ENCODE peak calls at places on chromosomes 2 and 18, in ten cellular contexts. M is IMR-90, T is stomach, Z is heart left ventricle, P is suprapubic skin, C is body of pancreas, U is A549, X is gastrocnemius medialis, W is thyroid gland, A is breast epithelium. J is an unnamed sample.

GRCh38 chr2:12457831-12458230 is 258.9 kb upstream of the TRIB2 start:
- DNase-seq in A (no peak), W (peak; percentile 61), Z (no peak), C (no peak), P (no peak), T (no peak), U (no peak), M (peak; percentile 54), X (no peak), J (no peak)

GRCh38 chr18:10564975-10565773 is 39.3 kb downstream of the NAPG start:
- DNase-seq in T (no peak), U (no peak), A (no peak), C (no peak), P (no peak), X (no peak), Z (no peak), W (no peak), M (no peak), J (no peak)

GRCh38 chr2:98063289-98063688 is 23.7 kb upstream of the VWA3B start:
- DNase-seq in P (no peak), C (no peak), Z (no peak), T (no peak), A (no peak), X (no peak), U (no peak), W (no peak), M (no peak), J (no peak)

GRCh38 chr2:17558053-17558452 is 17.6 kb downstream of the VSNL1 start:
- DNase-seq in Z (no peak), A (no peak), X (no peak), W (no peak), P (no peak), T (no peak), U (no peak), M (no peak), C (no peak), J (no peak)

GRCh38 chr2:236748801-236749200 is 179.2 kb downstream of the ACKR3 start:
- DNase-seq in X (peak; percentile 27), A (no peak), P (no peak), C (no peak), Z (peak; percentile 46), M (no peak), T (peak; percentile 58), U (no peak), W (peak; percentile 92), J (peak; percentile 44)

GRCh38 chr18:76643996-76644395 is 149.0 kb upstream of the ZNF516 start:
- DNase-seq in X (no peak), W (no peak), U (no peak), A (no peak), M (no peak), T (no peak), Z (no peak), C (no peak), P (no peak), J (no peak)

GRCh38 chr18:58195278-58195721 is 151.3 kb downstream of the NEDD4L start:
- DNase-seq in P (no peak), A (peak; percentile 78), T (peak; percentile 76), X (no peak), M (no peak), C (peak; percentile 61), W (peak; percentile 79), Z (no peak), U (no peak), J (no peak)

GRCh38 chr2:96839288-96839874 is 4.4 kb downstream of the ANKRD23 start:
- DNase-seq in W (peak; percentile 87), P (no peak), M (no peak), C (no peak), A (peak; percentile 55), U (no peak), X (no peak), Z (peak; percentile 53), T (peak; percentile 82), J (no peak)

GRCh38 chr2:101368371-101368770 is 18.9 kb downstream of the CREG2 start:
- DNase-seq in X (no peak), A (no peak), P (no peak), U (no peak), W (no peak), Z (no peak), M (no peak), T (no peak), C (no peak), J (no peak)

GRCh38 chr2:200168641-200169265 is 137.7 kb upstream of the SPATS2L start:
- DNase-seq in P (no peak), T (no peak), A (no peak), X (no peak), U (no peak), M (no peak), C (no peak), W (no peak), Z (no peak), J (no peak)

GRCh38 chr2:238097988-238098853 is 1.9 kb upstream of the ESPNL start:
- DNase-seq in P (no peak), C (peak; percentile 66), U (peak; percentile 84), T (peak; percentile 69), X (no peak), A (no peak), Z (no peak), W (no peak), M (no peak), J (peak; percentile 79)

GRCh38 chr2:160494243-160494642 is 636 bp upstream of the RBMS1 start:
- DNase-seq in Z (no peak), U (peak; percentile 12), T (no peak), C (no peak), X (no peak), A (no peak), M (no peak), P (no peak), W (peak; percentile 9), J (peak; percentile 41)

GRCh38 chr2:63049291-63050185 is 1.1 kb upstream of the OTX1 start:
- DNase-seq in M (peak; percentile 8), W (no peak), P (no peak), A (no peak), Z (no peak), U (peak; percentile 64), C (no peak), X (no peak), T (no peak), J (peak; percentile 44)

GRCh38 chr18:30439174-30439573 is 603.4 kb downstream of the DSC3 start:
- DNase-seq in A (no peak), C (no peak), W (no peak), P (no peak), M (no peak), X (no peak), Z (no peak), U (no peak), T (no peak), J (no peak)

GRCh38 chr2:18047896-18048657 is 169.6 kb downstream of the KCNS3 start:
- DNase-seq in M (peak; percentile 44), W (peak; percentile 7), A (peak; percentile 54), C (no peak), P (no peak), X (peak; percentile 42), U (peak; percentile 10), Z (no peak), T (no peak), J (no peak)

GRCh38 chr2:27039426-27039825 is 6.7 kb downstream of the TMEM214 start:
- DNase-seq in M (no peak), C (no peak), A (no peak), Z (no peak), U (no peak), P (no peak), T (no peak), X (no peak), W (no peak), J (no peak)

GRCh38 chr2:24881623-24882022 is 38.4 kb downstream of the ADCY3 start:
- DNase-seq in Z (no peak), M (no peak), U (no peak), T (no peak), C (no peak), W (no peak), P (no peak), A (no peak), X (no peak), J (no peak)

GRCh38 chr2:144886847-144887246 is 366.9 kb upstream of the ZEB2 start:
- DNase-seq in T (no peak), C (peak; percentile 13), A (no peak), W (peak; percentile 1), U (no peak), M (no peak), P (no peak), Z (peak; percentile 60), X (peak; percentile 3), J (no peak)

DNA sequence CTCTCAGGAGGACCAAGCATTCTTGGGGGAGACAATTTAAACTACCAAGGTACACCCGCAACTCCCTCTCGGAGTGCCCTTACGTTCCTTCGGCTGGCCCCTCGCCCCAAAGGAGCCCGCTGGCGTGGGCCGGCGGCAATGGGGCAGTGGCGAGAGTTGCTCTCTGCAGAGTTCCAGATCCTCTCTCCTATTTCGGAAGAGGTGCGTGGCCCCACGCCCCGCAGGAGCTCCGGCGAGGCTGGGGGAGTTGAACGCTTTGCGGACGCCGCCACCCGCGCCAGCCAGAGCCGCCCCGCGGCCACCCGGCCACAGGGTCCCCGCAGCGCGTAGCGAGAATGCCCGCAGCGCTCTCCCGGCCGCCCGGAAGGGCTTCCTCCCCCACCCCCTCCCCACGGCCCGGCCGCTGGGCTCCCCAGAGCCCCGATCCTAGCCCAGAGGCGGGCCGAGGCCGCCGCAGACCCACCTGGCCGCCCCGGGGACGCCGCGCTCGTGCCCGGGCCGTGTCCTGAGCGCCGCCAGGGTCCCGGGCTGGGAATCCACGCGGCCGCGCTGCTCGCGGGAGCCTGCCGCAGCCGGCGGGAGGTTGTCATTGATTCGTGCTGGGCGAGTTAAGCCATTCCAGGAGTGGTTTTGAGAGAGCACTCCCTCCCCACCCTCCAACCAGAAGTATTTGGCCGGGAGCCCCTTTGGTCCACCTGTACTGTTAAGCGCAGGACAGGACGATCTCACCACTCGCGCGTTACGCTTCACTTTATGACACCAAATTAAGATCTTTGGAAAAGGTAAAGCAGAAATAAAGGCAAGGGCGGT is 206.3 kb upstream of the SMAD2 start:
- DNase-seq in X (no peak), C (peak; percentile 27), P (no peak), Z (no peak), U (no peak), M (no peak), T (peak; percentile 63), W (peak; percentile 88), A (peak; percentile 60), J (no peak)
- H3K4me3 ChIP-seq in X (peak overlapping the region; percentile 92), C (peak overlapping the region; percentile 39), P (peak overlapping the region; percentile 83), Z (peak overlapping the region; percentile 62), U (peak overlapping the region; percentile 49), M (no peak overlapping the region), T (peak overlapping the region; percentile 61), W (peak overlapping the region; percentile 60), A (peak overlapping the region; percentile 59), J (no peak overlapping the region)

GRCh38 chr2:217943379-217944321 is 59.1 kb downstream of the TNS1 start:
- DNase-seq in Z (peak; percentile 91), W (peak; percentile 93), A (peak; percentile 65), C (peak; percentile 73), P (peak; percentile 84), U (peak; percentile 35), M (peak; percentile 58), T (peak; percentile 81), X (peak; percentile 58), J (peak; percentile 57)
- TF ChIP-seq POLR2A in Z (peak; percentile 64), W (peak; percentile 93), A (no peak), C (peak; percentile 90), P (no peak), U (peak; percentile 32), M (peak; percentile 90), T (no peak), X (peak; percentile 75), J (no peak)

GRCh38 chr18:8944871-8945245 is 157.6 kb upstream of the NDUFV2 start:
- DNase-seq in W (no peak), A (no peak), M (no peak), U (no peak), Z (no peak), X (no peak), P (no peak), C (no peak), T (no peak), J (no peak)
- H3K4me3 ChIP-seq in W (no peak overlapping the region), A (no peak overlapping the region), M (no peak overlapping the region), U (no peak overlapping the region), Z (no peak overlapping the region), X (no peak overlapping the region), P (no peak overlapping the region), C (no peak overlapping the region), T (no peak overlapping the region), J (no peak overlapping the region)

GRCh38 chr2:74440378-74441110 is 1.2 kb downstream of the RTKN start:
- DNase-seq in M (peak; percentile 81), P (peak; percentile 90), C (peak; percentile 84), W (peak; percentile 92), Z (peak; percentile 92), T (peak; percentile 85), X (peak; percentile 64), A (peak; percentile 73), U (peak; percentile 85), J (peak; percentile 89)
- TF ChIP-seq POLR2A in M (peak; percentile 42), P (no peak), C (peak; percentile 80), W (peak; percentile 46), Z (no peak), T (no peak), X (peak; percentile 27), A (no peak), U (peak; percentile 94), J (peak; percentile 58)